ENCODE peak calls at places on chromosomes 6 and 20, in nine cellular contexts. L is AG04449, F is GM23338, J is H1, Q is WTC11, T is tibial artery, R is cardiac fibroblast, W is astrocyte of the spinal cord, I is stomach. O is an unnamed sample.

GRCh38 chr6:117502580-117502979 is 20.1 kb downstream of the DCBLD1 start:
- DNase-seq in L (no peak), R (peak; percentile 25), T (no peak), Q (no peak), J (no peak), I (no peak), F (no peak), W (peak; percentile 31), O (no peak)

GRCh38 chr20:20500312-20500711 is 132.4 kb downstream of the INSM1 start:
- DNase-seq in R (no peak), L (no peak), F (no peak), J (no peak), I (no peak), Q (no peak), T (no peak), W (no peak), O (no peak)

GRCh38 chr6:85362652-85363310 is 87.1 kb upstream of the NT5E start:
- DNase-seq in W (peak; percentile 55), R (no peak), F (no peak), I (no peak), L (no peak), T (no peak), Q (no peak), J (no peak), O (peak; percentile 11)

GRCh38 chr6:28413681-28414080 is 14.1 kb upstream of the ZSCAN12 start:
- DNase-seq in R (no peak), L (no peak), J (no peak), W (no peak), I (no peak), T (no peak), F (no peak), Q (no peak), O (no peak)

GRCh38 chr20:3981132-3981452 is 34.3 kb downstream of the RNF24 start:
- DNase-seq in W (no peak), Q (no peak), F (no peak), J (no peak), T (no peak), I (no peak), R (no peak), L (no peak), O (no peak)

GRCh38 chr20:53517146-53517545 is 76.5 kb downstream of the ZNF217 start:
- DNase-seq in L (no peak), W (no peak), I (no peak), F (no peak), J (no peak), T (no peak), Q (no peak), R (no peak), O (no peak)

GRCh38 chr6:5457036-5457435 is 195.7 kb downstream of the FARS2 start:
- DNase-seq in L (no peak), R (peak; percentile 44), W (peak; percentile 37), J (no peak), F (no peak), T (no peak), I (no peak), Q (no peak), O (no peak)

GRCh38 chr6:136639671-136640070 is 89.4 kb upstream of the MAP7 start:
- DNase-seq in R (no peak), I (no peak), W (no peak), L (no peak), T (no peak), F (no peak), Q (no peak), J (no peak), O (no peak)

GRCh38 chr6:88133718-88134117 is 32.4 kb downstream of the CNR1 start:
- DNase-seq in R (no peak), I (no peak), J (no peak), Q (no peak), T (no peak), L (no peak), W (no peak), F (no peak), O (no peak)

GRCh38 chr6:105482227-105482839 is 79.5 kb upstream of the PREP start:
- DNase-seq in I (peak; percentile 36), W (peak; percentile 68), R (peak; percentile 78), F (no peak), J (no peak), T (no peak), L (no peak), Q (no peak), O (peak; percentile 35)

GRCh38 chr6:7975764-7976146 is 65.2 kb upstream of the TXNDC5 start:
- DNase-seq in F (no peak), L (no peak), I (peak; percentile 29), T (no peak), W (no peak), Q (no peak), J (no peak), R (peak; percentile 67), O (no peak)

GRCh38 chr20:47784599-47785320 is 521 bp downstream of the SULF2 start:
- DNase-seq in I (no peak), L (no peak), Q (peak; percentile 44), T (no peak), F (peak; percentile 69), W (peak; percentile 35), J (peak; percentile 72), R (peak; percentile 66), O (no peak)

GRCh38 chr20:41185013-41185757 is 47.8 kb downstream of the PLCG1 start:
- DNase-seq in R (no peak), J (peak; percentile 39), T (peak; percentile 62), I (peak; percentile 23), W (no peak), Q (no peak), F (no peak), L (no peak), O (no peak)

GRCh38 chr6:114521926-114522325 is 179.1 kb upstream of the HS3ST5 start:
- DNase-seq in Q (no peak), R (no peak), W (no peak), T (no peak), F (no peak), I (no peak), L (no peak), J (no peak), O (no peak)

GRCh38 chr6:46993846-46994245 is 48.3 kb downstream of the ADGRF1 start:
- DNase-seq in R (peak; percentile 40), L (peak; percentile 31), T (no peak), F (no peak), J (no peak), I (no peak), W (peak; percentile 93), Q (no peak), O (peak; percentile 65)

GRCh38 chr6:40128149-40128548 is 193.9 kb upstream of the MOCS1 start:
- DNase-seq in F (no peak), L (no peak), J (no peak), Q (no peak), T (no peak), W (no peak), R (no peak), I (no peak), O (no peak)

GRCh38 chr20:13549451-13549850 is 89.3 kb downstream of the TASP1 start:
- DNase-seq in W (no peak), F (no peak), T (no peak), Q (no peak), L (no peak), R (no peak), J (no peak), I (no peak), O (no peak)

GRCh38 chr20:13543783-13544182 is 94.9 kb downstream of the TASP1 start:
- DNase-seq in F (no peak), J (no peak), R (no peak), Q (no peak), L (no peak), W (no peak), I (no peak), T (no peak), O (no peak)

GRCh38 chr20:13552061-13552460 is 86.7 kb downstream of the TASP1 start:
- DNase-seq in W (peak; percentile 4), Q (no peak), T (no peak), R (no peak), L (no peak), J (no peak), I (no peak), F (no peak), O (no peak)

GRCh38 chr20:13545755-13546154 is 93.0 kb downstream of the TASP1 start:
- DNase-seq in R (peak; percentile 13), J (no peak), T (no peak), I (no peak), L (no peak), F (no peak), Q (no peak), W (no peak), O (peak; percentile 58)

GRCh38 chr20:13546497-13547131 is 92.1 kb downstream of the TASP1 start:
- DNase-seq in T (peak; percentile 85), W (peak; percentile 77), Q (peak; percentile 89), L (no peak), F (peak; percentile 93), R (peak; percentile 81), I (peak; percentile 77), J (peak; percentile 93), O (peak; percentile 37)
- TF ChIP-seq CTCF in T (peak; percentile 65), W (peak; percentile 82), Q (peak; percentile 74), L (peak; percentile 75), F (peak; percentile 97), R (peak; percentile 65), I (peak; percentile 37), J (peak; percentile 81), O (peak; percentile 75)

GRCh38 chr6:78768242-78768641 is 99.1 kb upstream of the IRAK1BP1 start:
- DNase-seq in F (no peak), Q (no peak), J (no peak), L (no peak), R (no peak), W (no peak), I (no peak), T (no peak), O (no peak)

GRCh38 chr6:78771619-78772018 is 95.7 kb upstream of the IRAK1BP1 start:
- DNase-seq in I (no peak), F (no peak), R (no peak), L (no peak), Q (no peak), W (no peak), T (no peak), J (no peak), O (no peak)

GRCh38 chr6:78770766-78771165 is 96.6 kb upstream of the IRAK1BP1 start:
- DNase-seq in L (no peak), J (no peak), R (no peak), I (no peak), Q (no peak), W (no peak), F (peak; percentile 35), T (no peak), O (no peak)
- TF ChIP-seq CTCF in L (no peak), J (peak; percentile 48), R (peak; percentile 24), I (no peak), Q (no peak), W (no peak), F (peak; percentile 68), T (no peak), O (no peak)

GRCh38 chr6:35972471-35972985 is 51.6 kb upstream of the SRPK1 start:
- DNase-seq in I (no peak), Q (peak; percentile 37), W (no peak), T (no peak), L (no peak), J (peak; percentile 52), R (peak; percentile 40), F (peak; percentile 53), O (no peak)
- TF ChIP-seq CTCF in I (no peak), Q (no peak), W (no peak), T (no peak), L (no peak), J (peak; percentile 33), R (peak; percentile 19), F (peak; percentile 17), O (no peak)

DNA sequence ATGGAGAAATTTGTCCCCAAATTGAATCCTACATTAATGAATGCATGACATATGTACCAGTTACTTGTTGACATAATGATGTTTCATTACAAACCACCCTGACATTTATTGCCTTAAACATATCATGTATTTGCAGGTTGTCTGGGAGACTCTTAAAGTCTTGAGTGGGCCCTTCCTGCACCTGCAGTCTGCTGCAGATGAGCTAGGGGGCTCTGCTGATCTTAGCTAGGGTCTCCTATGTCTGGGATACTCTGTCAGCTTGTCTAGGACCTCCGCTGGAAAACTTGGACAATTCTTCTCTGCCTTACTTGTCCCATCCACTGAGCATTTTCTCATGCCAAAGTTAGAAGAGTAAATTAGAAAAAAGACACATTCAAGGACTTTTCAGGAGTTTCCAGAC is 581.6 kb downstream of the HAO1 start:
- DNase-seq in T (no peak), L (no peak), F (peak; percentile 42), I (no peak), J (no peak), W (no peak), R (no peak), Q (peak; percentile 23), O (no peak)
- TF ChIP-seq CTCF in T (no peak), L (no peak), F (peak; percentile 65), I (no peak), J (peak; percentile 65), W (peak; percentile 14), R (no peak), Q (peak; percentile 23), O (no peak)

O was measured in AG09309.